ENCODE peak calls at places on chromosomes 12 and 14, in five cellular contexts. V is HepG2, G is heart left ventricle, N is WERI-Rb-1, B is Panc1. E is an unnamed sample.

GRCh38 chr12:112906712-112907414 is at the start of gene OAS1:
- DNase-seq in V (peak; percentile 72), G (peak; percentile 49), N (no peak), B (no peak), E (peak; percentile 96)

GRCh38 chr12:14435627-14436026 is 70.1 kb downstream of the ATF7IP start:
- DNase-seq in V (no peak), G (no peak), N (no peak), B (no peak), E (no peak)

GRCh38 chr14:81172881-81173280 is 47.9 kb downstream of the GTF2A1 start:
- DNase-seq in V (no peak), G (no peak), N (no peak), B (no peak), E (no peak)

GRCh38 chr14:90839024-90839888 is 23.0 kb upstream of the TTC7B start:
- DNase-seq in V (no peak), G (peak; percentile 84), N (no peak), B (no peak), E (no peak)

GRCh38 chr14:55245657-55246268 is 25.5 kb upstream of the FBXO34 start:
- DNase-seq in V (peak; percentile 25), G (no peak), N (no peak), B (peak; percentile 15), E (peak; percentile 59)

GRCh38 chr14:60775296-60775695 is 40.7 kb downstream of the MNAT1 start:
- DNase-seq in V (no peak), G (no peak), N (no peak), B (no peak), E (no peak)

GRCh38 chr12:69097619-69098368 is 141.6 kb upstream of the CPSF6 start:
- DNase-seq in V (no peak), G (no peak), N (no peak), B (no peak), E (no peak)

GRCh38 chr12:2054091-2055018 is 1.6 kb downstream of the CACNA1C start:
- DNase-seq in V (no peak), G (no peak), N (peak; percentile 24), B (no peak), E (no peak)

GRCh38 chr14:76125506-76125905 is 26.2 kb upstream of the GPATCH2L start:
- DNase-seq in V (no peak), G (no peak), N (no peak), B (no peak), E (no peak)

GRCh38 chr12:51442324-51442723 is 17.7 kb downstream of the SLC4A8 start:
- DNase-seq in V (no peak), G (no peak), N (no peak), B (no peak), E (no peak)

GRCh38 chr14:23183479-23183878 is at the start of gene SLC7A8:
- DNase-seq in V (no peak), G (peak; percentile 34), N (peak; percentile 44), B (no peak), E (peak; percentile 43)

GRCh38 chr12:104720346-104721064 is 237.6 kb downstream of the SLC41A2 start:
- DNase-seq in V (no peak), G (no peak), N (no peak), B (no peak), E (peak; percentile 44)

GRCh38 chr14:104239185-104239775 is 100.9 kb downstream of the KIF26A start:
- DNase-seq in V (no peak), G (no peak), N (no peak), B (no peak), E (no peak)

GRCh38 chr12:67442347-67442841 is 173.2 kb downstream of the CAND1 start:
- DNase-seq in V (no peak), G (peak; percentile 37), N (peak; percentile 58), B (no peak), E (peak; percentile 61)
- H3K4me3 ChIP-seq in V (no peak overlapping the region), G (peak overlapping the region; percentile 49), N (peak overlapping the region; percentile 37), B (no peak overlapping the region), E (no peak overlapping the region)

GRCh38 chr14:72924332-72924731 is 1.9 kb upstream of the DCAF4 start:
- DNase-seq in V (peak; percentile 43), G (peak; percentile 49), N (no peak), B (no peak), E (no peak)

GRCh38 chr14:72928872-72929271 is 2.6 kb downstream of the DCAF4 start:
- DNase-seq in V (no peak), G (no peak), N (no peak), B (no peak), E (no peak)

GRCh38 chr14:72926292-72927028 is at the start of gene DCAF4:
- DNase-seq in V (peak; percentile 98), G (peak; percentile 96), N (peak; percentile 99), B (peak; percentile 86), E (peak; percentile 99)

GRCh38 chr14:72925171-72925759 is 999 bp upstream of the DCAF4 start:
- DNase-seq in V (peak; percentile 15), G (no peak), N (no peak), B (no peak), E (no peak)

GRCh38 chr14:72925815-72926291 is 411 bp upstream of the DCAF4 start:
- DNase-seq in V (no peak), G (no peak), N (no peak), B (no peak), E (no peak)
- H3K27me3 ChIP-seq in V (no peaks in the 10 kb centered on the region), G (no peaks in the 10 kb centered on the region), N (no peaks in the 10 kb centered on the region), B (no peaks in the 10 kb centered on the region), E (no peaks in the 10 kb centered on the region)

GRCh38 chr12:26118356-26118755 is 6.5 kb downstream of the BHLHE41 start:
- DNase-seq in V (no peak), G (no peak), N (no peak), B (no peak), E (no peak)

GRCh38 chr12:26114720-26115406 is 10.0 kb downstream of the BHLHE41 start:
- DNase-seq in V (no peak), G (no peak), N (no peak), B (no peak), E (no peak)

GRCh38 chr12:26119391-26119981 is 5.4 kb downstream of the BHLHE41 start:
- DNase-seq in V (peak; percentile 24), G (no peak), N (peak; percentile 15), B (no peak), E (peak; percentile 64)

GRCh38 chr12:26116829-26117228 is 8.0 kb downstream of the BHLHE41 start:
- DNase-seq in V (no peak), G (no peak), N (no peak), B (no peak), E (no peak)

DNA sequence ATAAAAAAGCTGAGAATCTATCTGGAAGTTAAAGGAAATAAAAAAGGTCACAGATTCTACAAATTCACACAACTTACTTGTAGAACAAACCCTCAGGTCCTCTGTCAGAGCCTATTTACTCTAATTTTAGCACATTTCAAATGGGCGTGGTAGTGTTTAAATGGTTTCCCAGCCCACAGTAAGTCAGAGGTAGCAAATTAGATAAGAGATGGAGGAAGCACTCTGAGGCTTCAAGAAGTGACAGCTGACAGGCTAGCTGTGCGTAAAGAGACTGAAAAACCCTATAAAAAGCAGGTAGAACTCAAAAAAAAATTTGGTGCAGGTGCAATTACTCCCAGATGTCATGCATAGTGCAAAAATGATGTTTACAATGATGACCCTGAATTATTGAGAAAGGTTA is 7.5 kb downstream of the BHLHE41 start:
- DNase-seq in V (no peak), G (no peak), N (no peak), B (no peak), E (no peak)
- H3K27ac ChIP-seq in V (no peak overlapping the region), G (peak overlapping the region; percentile 88), N (no peak overlapping the region), B (peak overlapping the region; percentile 100), E (no peak overlapping the region)

GRCh38 chr12:34290191-34290995 is 268.1 kb downstream of the ALG10 start:
- DNase-seq in V (no peak), G (peak; percentile 2), N (no peak), B (no peak), E (no peak)
- H3K4me3 ChIP-seq in V (no peak overlapping the region), G (no peak overlapping the region), N (no peak overlapping the region), B (peak overlapping the region; percentile 44), E (no peak overlapping the region)

E was measured in small intestine.